ENCODE peak calls at places on chromosomes 5 and 9, in four cellular contexts. One of them, this sample, is unnamed.
A peak's percentile ranks its signal among the peaks of the same experiment; 100 is the strongest.

GRCh38 chr5:73232266-73233041 is 59.5 kb downstream of the TMEM174 start:
- DNase-seq in K562: no peak
- DNase-seq in HepG2: no peak
- DNase-seq in H1: peak; percentile 66
- DNase-seq in this sample: no peak

GRCh38 chr9:85147046-85147640 is 477.6 kb downstream of the NTRK2 start:
- DNase-seq in K562: no peak
- DNase-seq in HepG2: no peak
- DNase-seq in H1: no peak
- DNase-seq in this sample: no peak

GRCh38 chr5:131795128-131795719 is 1.6 kb downstream of the FNIP1 start:
- DNase-seq in K562: peak; percentile 16
- DNase-seq in HepG2: no peak
- DNase-seq in H1: no peak
- DNase-seq in this sample: no peak

GRCh38 chr5:171477101-171477500 is 57.7 kb downstream of the FGF18 start:
- DNase-seq in K562: peak; percentile 63
- DNase-seq in HepG2: no peak
- DNase-seq in H1: no peak
- DNase-seq in this sample: no peak

GRCh38 chr9:24832307-24832706 is 286.6 kb upstream of the IZUMO3 start:
- DNase-seq in K562: no peak
- DNase-seq in HepG2: peak; percentile 3
- DNase-seq in H1: peak; percentile 49
- DNase-seq in this sample: no peak

GRCh38 chr5:10456583-10457562 is 15.2 kb downstream of the ROPN1L start:
- DNase-seq in K562: no peak
- DNase-seq in HepG2: no peak
- DNase-seq in H1: no peak
- DNase-seq in this sample: no peak

GRCh38 chr9:120946259-120946658 is 19.7 kb upstream of the TRAF1 start:
- DNase-seq in K562: no peak
- DNase-seq in HepG2: no peak
- DNase-seq in H1: no peak
- DNase-seq in this sample: no peak

GRCh38 chr5:148003226-148003625 is 60.6 kb upstream of the SPINK5 start:
- DNase-seq in K562: no peak
- DNase-seq in HepG2: no peak
- DNase-seq in H1: no peak
- DNase-seq in this sample: no peak

GRCh38 chr9:22342489-22343217 is 104.0 kb upstream of the DMRTA1 start:
- DNase-seq in K562: no peak
- DNase-seq in HepG2: peak; percentile 27
- DNase-seq in H1: no peak
- DNase-seq in this sample: no peak

GRCh38 chr5:67989457-67989856 is 226.1 kb upstream of the PIK3R1 start:
- DNase-seq in K562: no peak
- DNase-seq in HepG2: no peak
- DNase-seq in H1: no peak
- DNase-seq in this sample: no peak

GRCh38 chr9:82604947-82605656 is 457.8 kb downstream of the RASEF start:
- DNase-seq in K562: no peak
- DNase-seq in HepG2: peak; percentile 76
- DNase-seq in H1: no peak
- DNase-seq in this sample: no peak

GRCh38 chr9:86602715-86603114 is 248.5 kb upstream of the TUT7 start:
- DNase-seq in K562: no peak
- DNase-seq in HepG2: no peak
- DNase-seq in H1: no peak
- DNase-seq in this sample: no peak

GRCh38 chr5:147512640-147513334 is 2.9 kb upstream of the DPYSL3 start:
- DNase-seq in K562: no peak
- DNase-seq in HepG2: no peak
- DNase-seq in H1: no peak
- DNase-seq in this sample: no peak

GRCh38 chr5:4518924-4519660 is 621.0 kb upstream of the ADAMTS16 start:
- DNase-seq in K562: no peak
- DNase-seq in HepG2: no peak
- DNase-seq in H1: no peak
- DNase-seq in this sample: no peak

GRCh38 chr5:166436857-166437256 is 1854.6 kb upstream of the WWC1 start:
- DNase-seq in K562: no peak
- DNase-seq in HepG2: no peak
- DNase-seq in H1: no peak
- DNase-seq in this sample: no peak

GRCh38 chr5:37836173-37837100 is 3.4 kb downstream of the GDNF start:
- DNase-seq in K562: no peak
- DNase-seq in HepG2: no peak
- DNase-seq in H1: peak; percentile 77
- DNase-seq in this sample: no peak

GRCh38 chr5:88883566-88884434 is 816 bp upstream of the MEF2C start:
- DNase-seq in K562: peak; percentile 77
- DNase-seq in HepG2: no peak
- DNase-seq in H1: peak; percentile 77
- DNase-seq in this sample: peak; percentile 50

GRCh38 chr9:74361508-74361907 is 135.6 kb upstream of the RORB start:
- DNase-seq in K562: no peak
- DNase-seq in HepG2: no peak
- DNase-seq in H1: no peak
- DNase-seq in this sample: no peak

GRCh38 chr5:134536876-134537275 is 11.4 kb downstream of the JADE2 start:
- DNase-seq in K562: no peak
- DNase-seq in HepG2: no peak
- DNase-seq in H1: no peak
- DNase-seq in this sample: no peak

GRCh38 chr5:159785639-159786038 is 130.6 kb upstream of the ADRA1B start:
- DNase-seq in K562: no peak
- DNase-seq in HepG2: no peak
- DNase-seq in H1: no peak
- DNase-seq in this sample: no peak

GRCh38 chr9:26210338-26210851 is 532.2 kb upstream of the TUSC1 start:
- DNase-seq in K562: no peak
- DNase-seq in HepG2: no peak
- DNase-seq in H1: no peak
- DNase-seq in this sample: no peak

GRCh38 chr5:110590187-110590586 is 136.3 kb downstream of the TMEM232 start:
- DNase-seq in K562: no peak
- DNase-seq in HepG2: peak; percentile 14
- DNase-seq in H1: no peak
- DNase-seq in this sample: peak; percentile 2

GRCh38 chr9:2307480-2307879 is 292.3 kb downstream of the SMARCA2 start:
- DNase-seq in K562: no peak
- DNase-seq in HepG2: no peak
- DNase-seq in H1: peak; percentile 11
- DNase-seq in this sample: no peak

GRCh38 chr9:114525505-114525904 is 20.2 kb upstream of the WHRN start:
- DNase-seq in K562: no peak
- DNase-seq in HepG2: no peak
- DNase-seq in H1: no peak
- DNase-seq in this sample: peak; percentile 15

GRCh38 chr5:21154526-21154925 is 1166.5 kb upstream of the CDH18 start:
- DNase-seq in K562: no peak
- DNase-seq in HepG2: no peak
- DNase-seq in H1: no peak
- DNase-seq in this sample: no peak

GRCh38 chr9:136473354-136473721 is 9.5 kb downstream of the SEC16A start:
- DNase-seq in K562: no peak
- DNase-seq in HepG2: no peak
- DNase-seq in H1: no peak
- DNase-seq in this sample: no peak
- TF ChIP-seq CEBPB in K562: no peak
- TF ChIP-seq CEBPB in HepG2: no peak
- TF ChIP-seq CEBPB in H1: no peak
- TF ChIP-seq CEBPB in this sample: no peak

DNA sequence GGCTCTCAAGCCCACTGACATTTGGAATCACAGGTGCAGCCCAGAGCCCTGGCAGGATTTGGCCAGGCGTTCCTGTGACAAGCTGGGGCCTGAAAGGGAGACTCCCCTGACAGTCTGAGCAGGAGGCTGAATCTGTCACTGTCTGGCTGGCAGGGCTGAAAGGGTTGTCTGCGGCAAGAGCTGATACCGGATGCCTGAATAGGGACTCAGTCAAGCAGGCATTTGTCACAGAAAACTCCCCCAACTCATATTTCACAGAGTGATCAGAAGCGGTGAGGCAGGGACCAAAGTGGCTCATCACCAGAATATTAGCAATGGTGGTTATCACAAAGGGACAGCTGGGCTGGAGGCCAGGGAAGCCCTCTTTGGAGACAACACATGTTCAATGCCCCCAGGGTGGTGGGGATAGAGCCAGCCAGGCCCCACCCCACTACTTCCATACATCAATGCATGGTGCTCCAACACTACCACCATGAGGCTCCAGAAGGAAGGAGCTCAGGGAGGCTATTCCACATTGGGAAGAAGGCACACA is 295.5 kb downstream of the DTWD2 start:
- DNase-seq in K562: no peak
- DNase-seq in HepG2: no peak
- DNase-seq in H1: no peak
- DNase-seq in this sample: no peak
- TF ChIP-seq FOSL1 in K562: no peak
- TF ChIP-seq FOSL1 in HepG2: no peak
- TF ChIP-seq FOSL1 in H1: no peak
- TF ChIP-seq FOSL1 in this sample: no peak

GRCh38 chr9:112819635-112820496 is 69.3 kb downstream of the SNX30 start:
- DNase-seq in K562: peak; percentile 69
- DNase-seq in HepG2: peak; percentile 67
- DNase-seq in H1: no peak
- DNase-seq in this sample: peak; percentile 36
- TF ChIP-seq JUND in K562: no peak
- TF ChIP-seq JUND in HepG2: no peak
- TF ChIP-seq JUND in H1: no peak
- TF ChIP-seq JUND in this sample: no peak

DNA sequence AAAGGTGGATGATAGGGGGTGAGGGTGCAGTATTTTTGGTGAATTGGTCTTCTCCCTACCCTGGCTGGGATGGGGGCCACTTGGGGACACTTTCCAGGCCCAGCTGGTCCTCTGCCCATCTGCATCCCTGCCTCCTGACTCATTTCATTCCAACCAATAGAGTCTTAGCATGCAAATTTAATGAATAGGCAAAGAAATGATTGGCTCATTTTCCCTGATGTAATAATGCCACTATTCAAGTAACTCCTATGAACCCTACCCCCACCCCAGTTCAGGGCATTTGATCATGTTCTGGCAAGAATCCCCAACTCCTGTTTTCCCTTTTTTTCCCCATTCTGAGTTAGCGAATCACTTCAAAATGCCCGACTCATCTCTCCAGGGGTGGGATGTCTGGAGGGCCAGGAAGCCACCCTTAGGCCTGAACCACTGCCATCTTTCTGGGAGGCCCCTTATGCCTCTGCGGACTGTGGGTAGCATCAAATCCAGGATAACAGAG is 56.7 kb downstream of the PCDH1 start:
- DNase-seq in K562: peak; percentile 55
- DNase-seq in HepG2: no peak
- DNase-seq in H1: no peak
- DNase-seq in this sample: peak; percentile 71
- TF ChIP-seq CEBPB in K562: peak; percentile 37
- TF ChIP-seq CEBPB in HepG2: no peak
- TF ChIP-seq CEBPB in H1: peak; percentile 89
- TF ChIP-seq CEBPB in this sample: peak; percentile 89

DNA sequence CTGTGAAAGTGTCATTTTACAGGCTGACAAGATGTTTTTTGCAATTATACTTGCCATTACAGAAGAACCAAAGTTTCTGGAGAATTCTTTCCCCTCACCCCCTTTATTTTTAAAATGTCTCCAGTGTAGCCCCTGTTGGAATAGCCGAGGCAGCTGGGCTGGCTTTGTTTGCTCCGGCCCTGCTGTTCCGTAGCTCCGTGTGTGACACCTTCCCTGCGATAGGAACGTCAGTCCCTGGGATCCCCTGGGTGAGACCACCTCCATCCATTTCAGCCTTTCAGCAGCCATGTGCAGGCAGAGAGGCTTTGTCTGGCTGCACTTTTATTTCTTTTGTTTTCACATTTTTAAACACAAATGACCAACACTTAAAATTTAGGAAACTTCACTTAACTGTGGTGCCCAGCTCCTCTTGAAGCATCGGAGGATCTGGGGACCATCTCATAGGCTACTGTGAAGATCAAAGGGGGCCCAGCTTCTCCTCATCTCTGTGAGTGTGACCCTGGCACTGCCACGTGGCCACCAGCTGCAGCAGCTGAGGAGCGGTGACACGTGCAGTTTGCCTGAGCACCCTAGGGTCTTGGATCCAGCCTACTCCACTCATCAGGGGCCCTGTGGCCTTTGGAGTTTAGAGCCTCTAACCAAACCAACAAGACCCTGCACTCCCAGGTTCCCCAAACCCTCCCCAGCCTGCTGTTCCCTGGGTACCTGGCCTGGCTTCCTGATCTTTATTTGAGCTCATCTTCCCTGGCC is 125.7 kb upstream of the RAPGEF1 start:
- DNase-seq in K562: no peak
- DNase-seq in HepG2: no peak
- DNase-seq in H1: no peak
- DNase-seq in this sample: no peak
- TF ChIP-seq FOSL1 in K562: no peak
- TF ChIP-seq FOSL1 in HepG2: no peak
- TF ChIP-seq FOSL1 in H1: no peak
- TF ChIP-seq FOSL1 in this sample: no peak

DNA sequence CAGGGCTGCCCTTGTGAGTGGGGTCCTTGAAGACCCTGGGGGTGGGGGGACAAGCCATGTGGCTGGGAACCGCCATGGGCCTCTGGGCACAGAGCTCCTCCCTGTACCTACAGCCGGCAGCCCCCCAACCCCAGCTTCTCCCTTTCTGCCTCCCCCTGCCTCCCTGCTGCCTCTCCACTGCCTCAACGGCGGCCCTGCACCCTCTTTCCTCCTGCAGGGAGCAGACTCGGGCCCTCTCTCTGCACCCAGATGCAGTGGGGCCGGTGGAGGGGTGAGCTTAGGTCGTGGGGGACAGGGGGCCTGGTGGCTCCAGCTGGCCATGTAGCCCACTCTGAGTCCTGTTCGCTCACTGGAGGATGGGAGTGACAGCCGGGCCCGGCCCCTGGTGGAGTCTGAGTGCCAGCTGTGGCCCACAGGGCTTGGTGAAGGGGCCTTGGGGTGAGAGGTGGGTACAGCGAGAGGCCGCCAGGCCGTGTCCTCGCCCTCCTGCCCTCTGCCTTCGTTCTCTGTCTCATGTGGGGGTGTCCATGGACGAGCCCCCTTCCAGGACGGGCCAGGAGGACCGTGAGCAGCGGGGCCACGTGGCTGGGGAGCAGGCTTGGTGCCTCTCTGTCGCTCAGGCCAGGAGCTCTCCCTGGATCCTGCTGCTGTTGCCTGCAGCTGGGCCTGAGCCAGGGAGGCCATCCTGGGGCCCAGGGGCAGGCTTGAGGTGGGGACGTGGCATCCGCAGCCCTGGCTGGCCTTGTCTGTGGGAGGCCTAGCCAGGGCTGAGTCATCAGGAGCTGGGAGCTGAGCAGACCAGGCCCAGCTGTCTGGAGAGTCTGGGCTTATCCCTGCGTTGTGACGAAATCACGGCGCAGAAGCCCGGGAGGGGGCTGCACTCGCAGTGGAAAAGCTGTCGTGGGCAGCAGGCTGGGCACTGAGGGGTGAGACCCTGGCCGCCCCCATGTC is 139.1 kb upstream of the COL5A1 start:
- DNase-seq in K562: peak; percentile 23
- DNase-seq in HepG2: peak; percentile 43
- DNase-seq in H1: no peak
- DNase-seq in this sample: no peak
- TF ChIP-seq JUND in K562: peak; percentile 43
- TF ChIP-seq JUND in HepG2: no peak
- TF ChIP-seq JUND in H1: no peak
- TF ChIP-seq JUND in this sample: no peak

GRCh38 chr5:149143470-149143869 is 2.2 kb downstream of the ABLIM3 start:
- DNase-seq in K562: no peak
- DNase-seq in HepG2: no peak
- DNase-seq in H1: no peak
- DNase-seq in this sample: no peak
- TF ChIP-seq CEBPB in K562: no peak
- TF ChIP-seq CEBPB in HepG2: no peak
- TF ChIP-seq CEBPB in H1: no peak
- TF ChIP-seq CEBPB in this sample: no peak